ENCODE peak calls at places on chromosome 19, in nine cellular contexts. R is breast epithelium, C is prostate gland, A is upper lobe of left lung, S is SK-N-SH, W is stomach, P is transverse colon, B is K562, X is GM23338. M is an unnamed sample.
A peak's percentile ranks its signal among the peaks of the same experiment; 100 is the strongest.

GRCh38 chr19:948842-949496 is 23.1 kb downstream of the ARID3A start:
- DNase-seq in W (no peak), P (no peak), X (no peak), A (no peak), B (peak; percentile 53), S (no peak), R (no peak), C (no peak), M (no peak)

GRCh38 chr19:1905863-1906375 is 720 bp downstream of the ADAT3 start:
- DNase-seq in W (no peak), A (no peak), B (no peak), P (no peak), X (no peak), C (no peak), R (no peak), S (no peak), M (no peak)

GRCh38 chr19:16268676-16269319 is 55.8 kb upstream of the KLF2 start:
- DNase-seq in R (no peak), A (no peak), C (no peak), S (no peak), X (no peak), W (no peak), B (no peak), P (no peak), M (no peak)

GRCh38 chr19:4454952-4455738 is 2.4 kb downstream of the UBXN6 start:
- DNase-seq in C (peak; percentile 85), W (no peak), B (peak; percentile 74), S (no peak), P (no peak), R (no peak), X (no peak), A (no peak), M (no peak)

GRCh38 chr19:5504115-5504514 is 48.9 kb downstream of the ZNRF4 start:
- DNase-seq in R (no peak), B (peak; percentile 27), C (no peak), A (no peak), X (peak; percentile 56), W (no peak), S (no peak), P (no peak), M (no peak)

GRCh38 chr19:28066161-28066560 is 1146.8 kb downstream of the UQCRFS1 start:
- DNase-seq in C (no peak), P (no peak), R (no peak), W (no peak), S (no peak), A (no peak), X (no peak), B (no peak), M (no peak)

GRCh38 chr19:28920269-28921066 is 292.5 kb downstream of the UQCRFS1 start:
- DNase-seq in A (no peak), B (no peak), P (no peak), W (no peak), S (no peak), X (peak; percentile 29), R (no peak), C (no peak), M (no peak)

GRCh38 chr19:30691767-30692516 is 319.8 kb downstream of the ZNF536 start:
- DNase-seq in C (no peak), A (no peak), W (no peak), R (no peak), B (no peak), X (no peak), P (no peak), S (peak; percentile 66), M (no peak)

DNA sequence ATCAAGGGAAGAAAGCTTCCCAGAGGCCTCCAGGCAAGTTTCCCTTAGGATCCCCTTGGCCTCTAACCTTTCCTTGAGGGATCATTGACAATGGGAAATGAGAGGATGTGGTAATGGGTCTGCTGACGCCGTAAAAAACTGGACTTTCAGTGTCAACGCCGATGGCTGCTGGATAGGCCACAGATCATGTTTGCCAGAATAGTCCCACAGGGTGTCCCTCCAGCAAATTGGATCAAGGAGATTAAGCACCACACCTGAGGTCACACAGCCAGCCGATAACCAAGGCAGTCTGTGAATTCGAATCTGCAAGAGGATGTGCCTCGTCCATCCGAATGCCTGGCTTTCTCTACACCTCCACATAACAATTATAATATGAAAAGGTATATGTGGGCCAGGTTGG is 17.6 kb downstream of the BCAT2 start:
- DNase-seq in S (no peak), X (no peak), B (no peak), A (no peak), C (no peak), R (no peak), P (no peak), W (no peak), M (no peak)
- H3K4me1 ChIP-seq in S (no peaks in the 10 kb centered on the region), X (no peaks in the 10 kb centered on the region), B (peaks cover 13% of the 10 kb centered on the region), A (peaks cover 8% of the 10 kb centered on the region), C (no peaks in the 10 kb centered on the region), R (no peaks in the 10 kb centered on the region), P (no peaks in the 10 kb centered on the region), W (peaks cover 23% of the 10 kb centered on the region), M (no peaks in the 10 kb centered on the region)

GRCh38 chr19:35716735-35716984 is 1.1 kb upstream of the KMT2B start:
- DNase-seq in A (no peak), R (no peak), W (no peak), X (no peak), B (no peak), C (no peak), S (no peak), P (no peak), M (peak; percentile 95)

GRCh38 chr19:35715981-35716734 is 1.6 kb upstream of the KMT2B start:
- DNase-seq in C (peak; percentile 51), P (no peak), B (peak; percentile 45), A (peak; percentile 63), X (peak; percentile 41), W (peak; percentile 66), R (peak; percentile 70), S (peak; percentile 81), M (peak; percentile 82)

GRCh38 chr19:35717665-35718344 is at the start of gene KMT2B:
- DNase-seq in P (peak; percentile 96), B (peak; percentile 95), C (no peak), X (peak; percentile 98), A (no peak), R (no peak), S (peak; percentile 99), W (peak; percentile 96), M (no peak)

GRCh38 chr19:35718345-35719041 is 690 bp downstream of the KMT2B start:
- DNase-seq in S (peak; percentile 69), X (peak; percentile 37), P (peak; percentile 49), B (no peak), W (peak; percentile 32), A (peak; percentile 35), C (no peak), R (no peak), M (peak; percentile 93)

GRCh38 chr19:35716985-35717664 is 678 bp upstream of the KMT2B start:
- DNase-seq in B (peak; percentile 95), S (peak; percentile 98), R (peak; percentile 93), X (peak; percentile 99), P (peak; percentile 89), W (peak; percentile 87), A (peak; percentile 98), C (peak; percentile 95), M (peak; percentile 99)
- TF ChIP-seq POLR2AphosphoS5 in B (no peak), S (no peak), R (no peak), X (peak; percentile 61), P (peak; percentile 44), W (peak; percentile 62), A (peak; percentile 30), C (peak; percentile 77), M (peak; percentile 81)

DNA sequence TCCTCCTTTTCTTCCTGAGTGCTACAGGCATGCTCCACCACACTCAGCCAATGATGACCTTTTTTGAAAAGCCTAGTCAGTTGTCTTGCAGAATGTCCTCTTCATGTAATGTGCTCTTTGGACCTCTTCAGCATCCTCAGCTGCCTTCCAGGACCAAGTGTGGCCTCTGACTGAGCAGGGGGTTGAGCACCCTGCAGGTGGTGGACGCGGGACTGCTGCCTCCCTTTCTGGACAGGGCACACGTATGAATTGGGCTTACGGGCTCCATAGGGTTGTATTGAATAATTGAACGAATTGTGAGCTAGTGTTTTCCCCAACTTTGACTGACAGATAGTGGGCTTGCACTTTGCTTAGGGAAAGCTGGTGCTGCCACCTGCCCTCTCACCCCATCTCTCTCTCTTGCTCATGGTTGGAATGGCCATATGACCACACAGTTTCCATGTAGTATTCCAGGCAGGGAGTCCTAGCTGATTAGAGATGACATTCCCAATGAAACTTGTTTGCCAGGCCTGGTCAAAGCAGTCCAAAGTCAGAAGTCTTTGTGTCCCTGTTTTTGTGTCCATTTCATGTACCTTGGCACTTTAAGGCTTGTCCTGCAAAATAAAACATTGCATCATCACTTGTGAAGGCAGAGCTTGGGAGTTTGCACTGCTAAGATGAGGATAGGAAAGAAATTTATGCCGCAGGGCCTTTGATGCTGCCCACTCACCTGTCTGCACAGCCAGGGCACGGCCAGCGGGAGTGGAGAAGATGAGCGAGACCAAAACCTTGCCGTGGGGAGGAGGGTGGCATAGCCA is 76.3 kb upstream of the NPAS1 start:
- DNase-seq in C (no peak), A (no peak), X (no peak), R (no peak), B (no peak), W (no peak), S (no peak), P (no peak), M (no peak)
- H3K4me1 ChIP-seq in C (peaks cover 7% of the 10 kb centered on the region), A (peaks cover 28% of the 10 kb centered on the region), X (peaks cover 20% of the 10 kb centered on the region), R (no peaks in the 10 kb centered on the region), B (no peaks in the 10 kb centered on the region), W (peaks cover 47% of the 10 kb centered on the region), S (peaks cover 6% of the 10 kb centered on the region), P (peaks cover 24% of the 10 kb centered on the region), M (peaks cover 12% of the 10 kb centered on the region)

DNA sequence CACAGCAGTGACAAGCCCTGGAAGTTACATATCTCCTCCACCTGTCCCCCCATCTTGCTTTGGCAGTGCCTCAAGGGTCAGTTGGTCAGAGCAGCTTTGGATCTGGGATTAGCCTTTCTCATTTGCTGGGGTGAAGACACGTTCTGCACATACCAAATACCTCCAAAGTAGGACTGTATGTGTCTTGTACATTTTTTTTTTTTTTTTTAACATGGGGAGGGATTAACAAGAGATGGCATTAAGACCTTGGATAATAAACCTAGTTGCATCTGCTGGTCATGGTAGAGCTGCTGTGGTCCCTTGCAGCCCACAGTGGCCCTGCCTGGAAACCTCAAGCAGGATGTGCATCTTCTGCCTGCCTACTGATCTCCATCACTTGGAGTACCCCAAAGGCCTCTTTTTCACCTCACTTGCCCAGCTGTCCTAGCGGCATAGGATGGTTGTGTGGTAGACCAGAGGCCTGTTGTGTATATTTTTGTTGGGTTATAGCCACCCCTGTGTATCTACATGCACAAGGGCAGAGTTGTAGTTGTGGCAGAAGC is 2.5 kb downstream of the RPS19 start:
- DNase-seq in X (no peak), C (no peak), A (no peak), S (no peak), W (no peak), P (no peak), R (no peak), B (no peak), M (peak; percentile 50)
- TF ChIP-seq POLR2AphosphoS5 in X (no peak), C (no peak), A (no peak), S (no peak), W (no peak), P (no peak), R (no peak), B (no peak), M (no peak)

GRCh38 chr19:12946092-12946845 is 607 bp downstream of the RAD23A start:
- DNase-seq in W (peak; percentile 77), R (peak; percentile 75), C (peak; percentile 50), A (peak; percentile 82), X (peak; percentile 95), P (peak; percentile 74), S (peak; percentile 85), B (peak; percentile 88), M (peak; percentile 90)
- H3K4me1 ChIP-seq in W (peaks cover 68% of the 10 kb centered on the region), R (no peaks in the 10 kb centered on the region), C (peaks cover 15% of the 10 kb centered on the region), A (peaks cover 42% of the 10 kb centered on the region), X (peaks cover 14% of the 10 kb centered on the region), P (peaks cover 10% of the 10 kb centered on the region), S (no peaks in the 10 kb centered on the region), B (peaks cover 30% of the 10 kb centered on the region), M (peaks cover 80% of the 10 kb centered on the region)

GRCh38 chr19:3157096-3157845 is 21.3 kb upstream of the S1PR4 start:
- DNase-seq in S (no peak), X (no peak), P (no peak), A (no peak), B (no peak), W (no peak), C (no peak), R (no peak), M (no peak)
- TF ChIP-seq POLR2AphosphoS5 in S (no peak), X (no peak), P (no peak), A (no peak), B (no peak), W (no peak), C (no peak), R (no peak), M (no peak)

M was measured in spleen.